ENCODE peak calls at places on chromosomes 6 and 20, in six cellular contexts. K is mammary epithelial cell, Z is astrocyte, V is left ventricle myocardium inferior, U is sigmoid colon, B is retinal pigment epithelial cell. L is an unnamed sample.

GRCh38 chr20:37373020-37373592 is 27.2 kb downstream of the SRC start:
- DNase-seq in U (no peak), V (no peak), Z (no peak), K (no peak), B (no peak), L (no peak)

GRCh38 chr6:148716811-148717210 is 30.0 kb upstream of the UST start:
- DNase-seq in V (no peak), U (no peak), B (no peak), K (no peak), Z (no peak), L (no peak)

GRCh38 chr6:142570221-142570671 is 268.4 kb downstream of the ADGRG6 start:
- DNase-seq in V (no peak), B (peak; percentile 68), Z (peak; percentile 88), K (peak; percentile 85), U (no peak), L (peak; percentile 69)

GRCh38 chr20:32019156-32019510 is 8.9 kb downstream of the CCM2L start:
- DNase-seq in Z (no peak), U (no peak), B (no peak), V (no peak), K (no peak), L (no peak)

GRCh38 chr20:53130819-53131218 is 158.7 kb downstream of the TSHZ2 start:
- DNase-seq in V (no peak), Z (no peak), U (no peak), B (no peak), K (no peak), L (no peak)

GRCh38 chr20:6588296-6588695 is 179.2 kb upstream of the BMP2 start:
- DNase-seq in K (peak; percentile 70), B (no peak), V (no peak), Z (peak; percentile 54), U (no peak), L (no peak)

GRCh38 chr6:156406688-156407087 is 370.5 kb upstream of the ARID1B start:
- DNase-seq in Z (no peak), V (no peak), K (no peak), U (no peak), B (no peak), L (no peak)

GRCh38 chr6:170445984-170446383 is 107.1 kb downstream of the PSMB1 start:
- DNase-seq in V (no peak), K (no peak), U (no peak), B (no peak), Z (no peak), L (no peak)

GRCh38 chr20:57464642-57465211 is 60.2 kb downstream of the CTCFL start:
- DNase-seq in B (no peak), K (peak; percentile 22), V (no peak), Z (no peak), U (no peak), L (no peak)

GRCh38 chr6:11432713-11433450 is 104.7 kb upstream of the TMEM170B start:
- DNase-seq in K (peak; percentile 55), V (no peak), B (no peak), U (no peak), Z (peak; percentile 92), L (peak; percentile 80)

GRCh38 chr6:73203098-73203497 is 22.2 kb downstream of the KHDC1L start:
- DNase-seq in Z (no peak), U (no peak), K (peak; percentile 13), B (no peak), V (no peak), L (peak; percentile 51)

GRCh38 chr6:109139109-109139508 is 43.8 kb downstream of the CEP57L1 start:
- DNase-seq in B (no peak), K (peak; percentile 91), Z (peak; percentile 65), V (no peak), U (no peak), L (no peak)

GRCh38 chr20:51338692-51339440 is 203.7 kb downstream of the NFATC2 start:
- DNase-seq in U (no peak), K (no peak), Z (peak; percentile 89), B (no peak), V (no peak), L (peak; percentile 58)

GRCh38 chr6:43806758-43807227 is 36.8 kb downstream of the VEGFA start:
- DNase-seq in B (no peak), V (no peak), Z (no peak), K (no peak), U (no peak), L (no peak)

GRCh38 chr6:147954938-147955337 is 387.7 kb upstream of the SASH1 start:
- DNase-seq in V (no peak), B (no peak), Z (no peak), U (no peak), K (peak; percentile 91), L (no peak)

GRCh38 chr6:14945461-14946210 is 300.2 kb upstream of the JARID2 start:
- DNase-seq in K (no peak), U (no peak), V (no peak), B (no peak), Z (no peak), L (no peak)

GRCh38 chr20:35702051-35702823 is 3.0 kb downstream of the ROMO1 start:
- DNase-seq in B (no peak), Z (peak; percentile 18), V (no peak), U (peak; percentile 46), K (peak; percentile 14), L (peak; percentile 42)

GRCh38 chr6:140537211-140537610 is 1162.8 kb upstream of the CITED2 start:
- DNase-seq in V (no peak), U (no peak), B (peak; percentile 28), K (no peak), Z (peak; percentile 62), L (peak; percentile 43)

GRCh38 chr6:39421383-39422225 is 99.1 kb upstream of the KCNK16 start:
- DNase-seq in Z (no peak), K (no peak), B (no peak), V (no peak), U (no peak), L (peak; percentile 16)

GRCh38 chr6:122008105-122009100 is 391.0 kb upstream of the HSF2 start:
- DNase-seq in V (peak; percentile 36), U (no peak), B (no peak), Z (peak; percentile 57), K (no peak), L (no peak)

GRCh38 chr6:143539106-143539505 is 27.6 kb upstream of the FUCA2 start:
- DNase-seq in B (no peak), U (no peak), V (no peak), K (no peak), Z (no peak), L (no peak)

GRCh38 chr6:145396499-145396898 is 338.8 kb downstream of the EPM2A start:
- DNase-seq in K (no peak), U (no peak), Z (no peak), B (no peak), V (no peak), L (no peak)

GRCh38 chr20:22490287-22491187 is 93.8 kb downstream of the FOXA2 start:
- DNase-seq in K (no peak), Z (no peak), U (peak; percentile 50), V (no peak), B (no peak), L (no peak)

GRCh38 chr6:26575494-26575939 is 21.2 kb upstream of the ABT1 start:
- DNase-seq in K (peak; percentile 19), V (no peak), B (no peak), Z (peak; percentile 35), U (no peak), L (no peak)

DNA sequence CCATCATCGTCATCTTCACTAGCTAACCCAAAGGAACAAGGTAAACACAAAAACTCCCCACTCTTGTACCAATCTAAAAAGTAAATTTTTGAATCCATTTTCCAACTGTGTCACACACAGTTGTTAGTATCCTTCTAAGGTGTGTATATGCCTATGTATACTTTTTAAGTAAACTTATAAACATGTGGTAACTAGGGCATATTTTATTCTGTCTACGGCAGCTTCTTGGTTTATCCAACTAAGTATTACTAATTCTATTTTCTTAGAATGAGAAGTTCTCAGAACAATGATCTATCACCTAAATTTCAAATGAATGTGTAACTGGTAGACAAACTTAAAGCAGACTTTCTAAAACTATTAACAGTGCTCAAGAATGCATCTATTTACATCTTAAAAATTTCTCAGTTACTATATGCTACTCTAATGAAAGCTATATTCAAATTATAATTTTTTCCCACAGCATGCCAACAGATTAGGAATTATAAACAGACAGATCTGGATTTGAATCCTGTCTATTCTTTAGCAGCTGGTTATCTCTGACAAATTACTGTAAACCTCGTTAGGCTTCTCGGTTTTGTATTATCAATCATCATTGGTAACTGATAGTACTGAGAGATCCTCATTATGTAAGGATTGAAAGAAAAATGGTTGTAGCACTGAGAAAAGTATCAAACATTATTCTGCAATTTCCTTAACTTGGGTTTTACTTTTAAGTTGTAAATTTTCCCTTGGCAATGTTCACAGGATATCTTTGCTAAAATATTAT is 1.7 kb upstream of the PLN start:
- DNase-seq in U (no peak), Z (no peak), V (no peak), B (no peak), K (no peak), L (no peak)
- H3K4me3 ChIP-seq in U (peak overlapping the region; percentile 59), Z (no peak overlapping the region), V (peak overlapping the region; percentile 63), B (no peak overlapping the region), K (no peak overlapping the region), L (no peak overlapping the region)

DNA sequence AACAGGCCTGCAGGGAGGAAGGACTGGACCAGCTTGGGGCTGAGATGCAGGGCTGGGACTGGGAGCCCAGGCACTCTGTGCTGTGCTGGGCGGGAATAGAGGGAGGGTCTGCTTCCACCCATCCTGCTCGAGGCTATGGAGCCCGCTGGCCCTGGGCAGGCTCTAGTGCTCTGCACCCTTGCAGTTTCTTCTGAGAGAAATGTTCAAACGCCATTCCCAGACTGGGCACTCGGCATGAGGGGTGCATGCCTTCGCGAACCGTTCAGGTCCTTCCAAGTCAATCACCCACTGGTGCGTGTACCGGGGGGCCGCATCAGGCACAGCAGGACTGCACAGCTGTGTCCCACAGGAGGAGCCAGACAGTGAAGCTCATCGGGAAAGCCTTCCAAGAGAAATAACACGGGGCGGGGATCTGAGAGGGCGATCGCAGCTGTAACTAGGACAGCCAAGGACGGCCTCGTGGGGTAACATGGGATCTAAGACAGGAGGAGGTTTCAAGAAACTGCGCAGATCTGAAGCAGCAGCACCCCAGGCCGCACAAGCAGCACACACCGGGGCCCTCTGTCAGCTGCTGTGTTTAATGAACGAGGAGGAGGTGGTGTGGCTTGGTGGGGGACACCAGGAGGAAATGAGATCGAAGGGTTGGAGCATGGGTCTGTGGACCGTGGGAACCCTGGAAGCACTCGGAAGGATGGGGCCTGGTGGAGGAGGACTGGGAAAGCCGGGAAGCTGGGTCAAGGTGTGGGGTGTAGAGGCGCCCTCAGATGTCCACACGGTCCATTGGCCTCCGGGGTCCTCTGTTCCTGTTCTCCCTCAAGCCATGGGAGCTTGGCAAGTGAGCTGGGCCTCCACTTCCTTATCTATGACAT is 26.1 kb upstream of the PYGB start:
- DNase-seq in V (peak; percentile 66), U (no peak), B (no peak), Z (no peak), K (no peak), L (no peak)
- H3K4me3 ChIP-seq in V (no peak overlapping the region), U (no peak overlapping the region), B (no peak overlapping the region), Z (no peak overlapping the region), K (no peak overlapping the region), L (no peak overlapping the region)

GRCh38 chr6:30651143-30651542 is 4.2 kb downstream of the C6orf136 start:
- DNase-seq in U (no peak), B (no peak), Z (no peak), K (no peak), V (no peak), L (no peak)
- H3K4me3 ChIP-seq in U (no peak overlapping the region), B (no peak overlapping the region), Z (no peak overlapping the region), K (no peak overlapping the region), V (no peak overlapping the region), L (no peak overlapping the region)

DNA sequence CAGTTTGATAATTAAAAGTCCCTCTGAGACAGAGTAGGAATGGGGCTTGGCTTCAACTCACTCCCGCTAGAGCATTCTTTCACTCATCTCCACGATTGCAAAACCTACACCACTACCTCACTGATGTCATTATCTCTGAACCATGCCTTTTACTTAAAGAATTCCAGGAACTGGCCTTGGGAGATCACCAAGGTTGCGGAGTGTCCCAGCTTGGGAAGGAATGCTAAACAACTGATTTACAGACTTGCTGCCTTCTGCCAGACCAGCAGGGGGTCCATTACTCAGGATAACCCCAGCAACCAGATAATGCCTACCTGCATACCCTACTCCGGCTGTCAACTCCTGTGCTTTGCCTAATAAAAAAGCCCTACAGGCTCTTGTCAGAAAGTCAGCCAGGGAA is 102.2 kb upstream of the RALGAPA2 start:
- DNase-seq in U (no peak), B (no peak), V (no peak), Z (no peak), K (no peak), L (no peak)
- H3K4me3 ChIP-seq in U (no peak overlapping the region), B (no peak overlapping the region), V (no peak overlapping the region), Z (no peak overlapping the region), K (no peak overlapping the region), L (no peak overlapping the region)

L was measured in mesenchymal stem cell.